ENCODE peak calls at places on chromosomes 11 and 22, in six cellular contexts. Z is activated CD4-positive, alpha-beta memory T cell treated with anti-CD3 and anti-CD28 coated beads, Interleukin-2, amount 10 ng/mL, durations not matched to agents 7 days and 5 days; U is GM23248; Y is progenitor cell of endocrine pancreas; P is iPS-NIHi11; I is left lung. O is an unnamed sample.

GRCh38 chr11:12271826-12272366 is 105.5 kb upstream of the PARVA start:
- DNase-seq in Z (no peak), U (no peak), Y (no peak), P (no peak), I (no peak), O (no peak)

GRCh38 chr11:67030976-67031375 is 8.0 kb downstream of the SYT12 start:
- DNase-seq in Z (no peak), U (no peak), Y (no peak), P (no peak), I (no peak), O (no peak)

GRCh38 chr11:19275496-19275895 is 34.8 kb upstream of the E2F8 start:
- DNase-seq in Z (no peak), U (peak; percentile 38), Y (no peak), P (no peak), I (no peak), O (peak; percentile 52)

GRCh38 chr22:48745842-48746788 is 1081.6 kb downstream of the BRD1 start:
- DNase-seq in Z (peak; percentile 9), U (no peak), Y (peak; percentile 6), P (no peak), I (peak; percentile 67), O (no peak)

GRCh38 chr11:86460461-86461404 is 86.0 kb downstream of the CCDC81 start:
- DNase-seq in Z (no peak), U (peak; percentile 24), Y (no peak), P (no peak), I (no peak), O (no peak)

GRCh38 chr22:35337932-35338331 is 38.2 kb downstream of the TOM1 start:
- DNase-seq in Z (no peak), U (peak; percentile 22), Y (no peak), P (peak; percentile 50), I (no peak), O (no peak)

GRCh38 chr11:9803685-9804413 is 140.0 kb downstream of the SWAP70 start:
- DNase-seq in Z (no peak), U (peak; percentile 32), Y (no peak), P (no peak), I (no peak), O (no peak)

GRCh38 chr11:56932572-56933235 is 56.0 kb upstream of the OR5AK2 start:
- DNase-seq in Z (no peak), U (peak; percentile 89), Y (no peak), P (no peak), I (no peak), O (peak; percentile 98)

GRCh38 chr22:19852177-19852781 is 2.4 kb downstream of the GNB1L start:
- DNase-seq in Z (no peak), U (no peak), Y (no peak), P (no peak), I (peak; percentile 75), O (no peak)

GRCh38 chr11:34317038-34317360 is 40.8 kb downstream of the ABTB2 start:
- DNase-seq in Z (no peak), U (no peak), Y (no peak), P (no peak), I (no peak), O (no peak)

GRCh38 chr11:118956094-118956846 is at the start of gene UPK2:
- DNase-seq in Z (peak; percentile 89), U (peak; percentile 90), Y (peak; percentile 89), P (peak; percentile 97), I (peak; percentile 95), O (peak; percentile 27)

GRCh38 chr11:85762226-85762625 is 48.7 kb downstream of the SYTL2 start:
- DNase-seq in Z (no peak), U (peak; percentile 29), Y (no peak), P (no peak), I (no peak), O (no peak)

GRCh38 chr11:63804259-63804658 is 9.0 kb upstream of the SPINDOC start:
- DNase-seq in Z (no peak), U (no peak), Y (no peak), P (no peak), I (no peak), O (peak; percentile 88)

GRCh38 chr22:20089977-20090729 is 10.1 kb downstream of the DGCR8 start:
- DNase-seq in Z (no peak), U (peak; percentile 76), Y (no peak), P (no peak), I (peak; percentile 48), O (no peak)

GRCh38 chr11:22193348-22194051 is 615 bp downstream of the ANO5 start:
- DNase-seq in Z (no peak), U (peak; percentile 1), Y (peak; percentile 16), P (peak; percentile 60), I (peak; percentile 82), O (no peak)